ENCODE peak calls at places on chromosomes 7 and 10, in seven cellular contexts. N is heart left ventricle, B is adrenal gland, E is spleen, C is body of pancreas, W is lower leg skin, P is uterus. Q is an unnamed sample.

GRCh38 chr7:83701744-83702143 is 52.8 kb upstream of the SEMA3E start:
- DNase-seq in N (no peak), E (no peak), B (no peak), P (no peak), C (no peak), W (no peak), Q (no peak)

GRCh38 chr10:58518775-58519174 is 6.1 kb downstream of the BICC1 start:
- DNase-seq in P (no peak), E (no peak), N (no peak), C (peak), B (no peak), W (no peak), Q (no peak)

GRCh38 chr10:13930123-13930522 is 343.4 kb downstream of the PRPF18 start:
- DNase-seq in N (no peak), C (no peak), P (no peak), E (no peak), W (no peak), B (no peak), Q (no peak)

GRCh38 chr10:96292971-96293909 is 11.0 kb upstream of the DNTT start:
- DNase-seq in E (no peak), P (no peak), C (peak), N (no peak), B (no peak), W (no peak), Q (peak)

GRCh38 chr7:98105942-98106544 is 619 bp upstream of the LMTK2 start:
- DNase-seq in E (peak), N (no peak), C (no peak), W (no peak), B (no peak), P (no peak), Q (no peak)

GRCh38 chr7:29243777-29244655 is 49.4 kb downstream of the CHN2 start:
- DNase-seq in E (no peak), B (no peak), C (no peak), N (no peak), P (no peak), W (no peak), Q (no peak)

GRCh38 chr10:51321968-51322367 is 247.7 kb downstream of the PRKG1 start:
- DNase-seq in N (no peak), E (no peak), B (no peak), C (no peak), P (no peak), W (no peak), Q (no peak)

GRCh38 chr7:70093496-70093895 is 495.2 kb downstream of the AUTS2 start:
- DNase-seq in P (no peak), W (no peak), C (peak), B (peak), N (no peak), E (no peak), Q (peak)

GRCh38 chr10:88682491-88682890 is 18.2 kb downstream of the LIPF start:
- DNase-seq in B (no peak), W (no peak), C (no peak), P (no peak), E (no peak), N (no peak), Q (no peak)

GRCh38 chr7:158484801-158485531 is 102.7 kb downstream of the PTPRN2 start:
- DNase-seq in W (no peak), B (no peak), P (no peak), N (no peak), E (no peak), C (no peak), Q (no peak)

DNA sequence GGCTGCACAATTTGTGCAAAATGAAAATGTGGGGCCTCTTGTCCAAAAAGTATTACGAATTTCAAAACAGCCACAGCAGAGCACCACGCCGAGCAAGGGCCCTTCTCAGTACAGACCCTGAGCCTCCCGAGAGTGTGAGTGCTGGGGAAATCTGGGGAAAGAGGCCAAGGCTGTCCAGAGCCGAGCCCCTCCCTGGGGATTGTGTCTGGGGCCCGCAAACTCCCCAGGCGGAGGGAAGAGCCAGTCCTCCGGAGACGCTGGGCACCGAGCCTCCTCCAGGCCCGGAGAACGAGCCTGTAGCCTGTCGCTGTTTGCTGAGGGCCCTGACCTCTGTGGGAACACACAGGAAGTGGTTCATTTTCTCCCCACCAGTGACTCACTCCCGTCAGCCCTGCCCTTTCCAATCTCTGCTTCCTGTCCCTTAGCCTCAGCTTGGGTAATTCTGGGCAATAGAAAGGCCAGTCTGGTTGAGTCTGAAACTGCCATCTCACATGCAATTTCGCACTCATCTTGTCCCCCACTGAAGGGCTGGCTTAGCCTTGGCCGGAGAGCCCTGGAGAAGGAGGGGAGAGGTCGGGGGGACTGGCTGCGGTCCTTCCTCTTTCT is 19.5 kb upstream of the GNA12 start:
- DNase-seq in P (peak), C (peak), N (peak), B (peak), W (peak), E (peak), Q (peak)
- TF ChIP-seq POLR2A in P (peak), C (no peak), N (no peak), B (peak), W (no peak), E (no peak), Q (peak)

DNA sequence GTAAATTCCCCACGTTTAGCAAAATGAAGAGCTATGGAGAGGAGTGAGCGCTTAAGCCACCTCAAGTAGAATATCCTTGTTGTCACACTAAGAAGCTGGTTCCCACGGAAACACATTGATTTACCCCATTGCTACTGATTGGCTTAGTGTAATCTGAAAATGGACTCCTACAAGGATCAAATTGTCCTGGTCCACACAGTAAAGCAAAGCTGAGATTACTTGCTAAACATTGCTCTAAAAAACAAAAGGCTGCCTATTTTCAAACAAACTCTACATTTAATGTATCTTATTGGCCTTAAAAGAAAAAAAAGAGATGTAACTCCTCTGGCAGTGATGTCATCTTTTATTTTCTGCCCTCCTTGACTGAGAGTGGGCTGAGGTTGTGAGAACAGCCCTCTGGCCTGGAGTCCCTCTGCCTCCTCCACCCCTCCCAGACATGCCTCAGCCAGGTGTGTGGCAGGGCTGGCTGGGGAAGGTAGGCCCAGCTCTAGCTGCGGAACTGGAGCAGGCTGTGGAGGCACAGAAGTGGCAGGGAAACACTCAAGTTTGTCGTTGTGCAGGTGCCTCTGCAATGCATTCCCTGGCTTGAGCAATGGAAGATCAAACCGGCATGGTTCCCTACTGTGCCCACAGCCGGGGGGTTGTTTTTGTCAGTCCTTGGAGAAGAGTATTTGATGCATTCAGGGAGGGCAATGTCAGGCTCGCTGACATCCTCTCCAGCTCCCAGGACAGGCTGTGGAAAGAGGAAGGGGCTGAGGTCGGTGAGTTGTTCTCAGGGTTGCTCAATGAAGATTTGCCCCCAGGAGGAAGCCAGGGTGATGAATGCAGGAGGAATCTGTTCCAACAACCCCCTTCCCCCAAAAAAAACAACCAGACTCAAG is 9.1 kb downstream of the KLF6 start:
- DNase-seq in N (no peak), W (no peak), P (no peak), C (peak), E (peak), B (peak), Q (no peak)
- TF ChIP-seq POLR2A in N (no peak), W (no peak), P (no peak), C (no peak), E (no peak), B (no peak), Q (no peak)

GRCh38 chr10:71773221-71773971 is at the start of gene VSIR:
- DNase-seq in C (peak), P (peak), W (peak), B (peak), E (peak), N (peak), Q (peak)
- TF ChIP-seq POLR2A in C (peak), P (peak), W (no peak), B (peak), E (peak), N (peak), Q (peak)

GRCh38 chr7:26198133-26198780 is 2.3 kb downstream of the HNRNPA2B1 start:
- DNase-seq in W (no peak), P (no peak), B (no peak), N (no peak), E (no peak), C (no peak), Q (no peak)
- TF ChIP-seq POLR2A in W (no peak), P (no peak), B (no peak), N (no peak), E (no peak), C (no peak), Q (no peak)

GRCh38 chr10:73746721-73747120 is 2.5 kb downstream of the SEC24C start:
- DNase-seq in B (no peak), E (no peak), W (no peak), C (no peak), P (no peak), N (no peak), Q (no peak)

GRCh38 chr10:73744690-73744994 is 470 bp downstream of the SEC24C start:
- DNase-seq in N (peak), W (no peak), B (peak), E (no peak), C (peak), P (no peak), Q (peak)

GRCh38 chr10:73743905-73744689 is at the start of gene SEC24C:
- DNase-seq in N (peak), E (peak), B (peak), P (peak), W (peak), C (peak), Q (peak)

GRCh38 chr10:73743327-73743904 is 756 bp upstream of the SEC24C start:
- DNase-seq in C (no peak), P (no peak), E (no peak), B (no peak), N (no peak), W (no peak), Q (no peak)

GRCh38 chr10:73742454-73742734 is 1.8 kb upstream of the SEC24C start:
- DNase-seq in C (no peak), E (no peak), W (no peak), N (no peak), B (no peak), P (no peak), Q (no peak)
- TF ChIP-seq POLR2A in C (no peak), E (no peak), W (no peak), N (no peak), B (no peak), P (no peak), Q (no peak)

DNA sequence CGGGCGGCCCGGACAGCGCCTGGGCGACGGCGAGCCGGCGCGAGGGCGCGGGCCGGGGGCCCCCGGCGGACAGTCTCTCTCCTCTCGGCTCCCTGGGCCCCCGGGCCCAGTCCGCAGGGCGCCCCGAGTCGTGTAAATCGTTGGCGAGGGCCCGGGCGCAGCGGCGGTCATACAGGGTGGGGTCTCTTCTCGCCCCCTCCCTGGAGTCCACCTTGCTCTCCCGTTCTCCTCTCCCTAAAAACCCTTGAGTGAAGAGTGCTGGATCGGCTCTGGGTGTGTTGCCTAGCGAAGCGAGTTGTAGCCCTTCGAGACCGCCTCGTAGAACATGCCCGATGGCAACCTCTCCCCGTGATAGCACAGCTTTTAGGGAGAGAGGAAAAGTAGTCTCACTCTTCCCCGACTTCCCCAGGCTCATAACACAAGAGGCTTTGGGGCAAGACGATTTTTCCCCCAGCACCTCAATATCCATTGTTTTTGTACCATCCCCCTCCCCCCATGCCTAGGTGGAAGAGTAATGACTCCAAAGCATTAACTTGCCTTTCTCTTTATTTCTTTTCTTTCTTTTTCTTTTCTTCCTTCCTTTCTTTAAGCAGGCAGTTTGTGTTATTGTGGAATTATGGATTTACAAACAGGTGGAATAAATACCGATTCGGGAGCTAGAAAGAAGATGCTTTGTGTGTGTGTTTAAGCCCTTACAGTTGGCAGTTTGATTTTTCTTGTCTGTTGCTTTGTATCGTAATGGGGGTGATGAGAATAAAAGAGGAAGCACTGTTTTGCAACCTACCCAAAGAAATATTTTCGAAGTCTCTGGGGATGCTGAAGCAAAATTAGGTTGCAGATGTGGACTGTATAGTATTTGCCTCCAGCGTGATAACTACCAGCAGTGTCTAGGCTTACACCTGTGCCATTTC is 822 bp downstream of the SHOC2 start:
- DNase-seq in B (peak), E (no peak), N (peak), W (peak), P (peak), C (peak), Q (peak)
- TF ChIP-seq POLR2A in B (no peak), E (no peak), N (no peak), W (no peak), P (no peak), C (no peak), Q (no peak)